ENCODE peak calls at places on chromosomes 13 and 19, in four cellular contexts. V is HepG2, P is H1, U is GM12878. C is an unnamed sample.

GRCh38 chr19:32543107-32543900 is 37.7 kb upstream of the PDCD5 start:
- DNase-seq in V (no peak), U (no peak), P (no peak), C (no peak)

GRCh38 chr13:19888799-19889198 is 25.4 kb upstream of the ZMYM5 start:
- DNase-seq in U (no peak), P (no peak), V (no peak), C (no peak)

GRCh38 chr13:27405521-27406134 is 18.8 kb upstream of the GTF3A start:
- DNase-seq in V (no peak), P (no peak), U (no peak), C (no peak)

GRCh38 chr19:50794778-50795664 is 4.8 kb downstream of the ACP4 start:
- DNase-seq in V (no peak), U (no peak), P (peak; percentile 79), C (no peak)

GRCh38 chr13:28463481-28463880 is 31.4 kb downstream of the FLT1 start:
- DNase-seq in U (no peak), V (no peak), P (no peak), C (no peak)

GRCh38 chr19:50518091-50519005 is 4.6 kb upstream of the ASPDH start:
- DNase-seq in V (no peak), U (no peak), P (peak; percentile 89), C (no peak)

GRCh38 chr19:42424712-42425131 is 2.5 kb downstream of the LIPE start:
- DNase-seq in V (peak; percentile 27), U (no peak), P (peak; percentile 63), C (no peak)

GRCh38 chr13:30338331-30338851 is 31.0 kb upstream of the KATNAL1 start:
- DNase-seq in P (no peak), U (no peak), V (no peak), C (no peak)

GRCh38 chr13:20028953-20029352 is 70.4 kb downstream of the ZMYM2 start:
- DNase-seq in P (no peak), V (no peak), U (no peak), C (no peak)

GRCh38 chr19:10604460-10604980 is 17.4 kb upstream of the AP1M2 start:
- DNase-seq in V (no peak), U (peak; percentile 52), P (no peak), C (no peak)

GRCh38 chr13:34416833-34417425 is 525.1 kb upstream of the NBEA start:
- DNase-seq in P (no peak), U (no peak), V (no peak), C (no peak)

GRCh38 chr19:11204943-11205349 is 7.6 kb upstream of the KANK2 start:
- DNase-seq in V (no peak), P (no peak), U (peak; percentile 26), C (no peak)

GRCh38 chr13:27283906-27284523 is 13.4 kb downstream of the RASL11A start:
- DNase-seq in U (no peak), P (no peak), V (no peak), C (no peak)

GRCh38 chr13:37085656-37086055 is 19.8 kb downstream of the CSNK1A1L start:
- DNase-seq in U (no peak), V (no peak), P (no peak), C (no peak)

GRCh38 chr19:1213391-1214286 is 8.1 kb downstream of the STK11 start:
- DNase-seq in P (no peak), V (no peak), U (peak; percentile 47), C (no peak)

GRCh38 chr13:76825415-76825814 is 60.8 kb downstream of the KCTD12 start:
- DNase-seq in U (no peak), P (no peak), V (no peak), C (no peak)

GRCh38 chr13:90485441-90485840 is 862.0 kb upstream of the MIR17HG start:
- DNase-seq in P (no peak), V (no peak), U (no peak), C (no peak)

GRCh38 chr19:2413159-2413558 is 14.2 kb downstream of the TIMM13 start:
- DNase-seq in P (no peak), U (no peak), V (no peak), C (no peak)

GRCh38 chr13:51838235-51838846 is 6.6 kb downstream of the TMEM272 start:
- DNase-seq in P (no peak), V (no peak), U (no peak), C (no peak)

GRCh38 chr19:34662919-34663318 is 14.0 kb downstream of the SCGB2B2 start:
- DNase-seq in V (peak; percentile 51), P (no peak), U (no peak), C (peak; percentile 33)

GRCh38 chr13:59843040-59843439 is 320.7 kb downstream of the DIAPH3 start:
- DNase-seq in V (peak; percentile 59), U (no peak), P (no peak), C (no peak)

GRCh38 chr13:106103779-106104178 is 431.7 kb downstream of the EFNB2 start:
- DNase-seq in P (no peak), V (no peak), U (no peak), C (no peak)

GRCh38 chr19:43984687-43985000 is 656 bp downstream of the ZNF155 start:
- DNase-seq in V (no peak), U (no peak), P (no peak), C (no peak)

GRCh38 chr13:111005808-111006494 is 91.1 kb upstream of the ANKRD10 start:
- DNase-seq in P (no peak), V (no peak), U (no peak), C (no peak)

GRCh38 chr13:25046274-25046984 is 49.5 kb upstream of the PABPC3 start:
- DNase-seq in V (no peak), P (no peak), U (no peak), C (no peak)

GRCh38 chr13:113584870-113585671 is 518 bp downstream of the TFDP1 start:
- DNase-seq in U (no peak), P (peak; percentile 50), V (no peak), C (no peak)

GRCh38 chr13:61531383-61532065 is 115.9 kb upstream of the PCDH20 start:
- DNase-seq in V (no peak), P (no peak), U (peak; percentile 17), C (no peak)

GRCh38 chr19:18107235-18108083 is 9.9 kb downstream of the MAST3 start:
- DNase-seq in U (no peak), P (no peak), V (no peak), C (no peak)

GRCh38 chr13:110209950-110210603 is 96.9 kb downstream of the COL4A1 start:
- DNase-seq in U (no peak), V (no peak), P (no peak), C (no peak)

GRCh38 chr13:29476046-29476445 is 119.4 kb downstream of the SLC7A1 start:
- DNase-seq in U (no peak), V (no peak), P (no peak), C (no peak)

GRCh38 chr19:21498651-21499050 is 6.8 kb upstream of the ZNF429 start:
- DNase-seq in P (no peak), U (no peak), V (no peak), C (no peak)

GRCh38 chr19:21491161-21491560 is 14.2 kb upstream of the ZNF429 start:
- DNase-seq in U (no peak), V (no peak), P (no peak), C (no peak)

GRCh38 chr19:21492932-21493906 is 12.2 kb upstream of the ZNF429 start:
- DNase-seq in P (no peak), V (no peak), U (no peak), C (no peak)

DNA sequence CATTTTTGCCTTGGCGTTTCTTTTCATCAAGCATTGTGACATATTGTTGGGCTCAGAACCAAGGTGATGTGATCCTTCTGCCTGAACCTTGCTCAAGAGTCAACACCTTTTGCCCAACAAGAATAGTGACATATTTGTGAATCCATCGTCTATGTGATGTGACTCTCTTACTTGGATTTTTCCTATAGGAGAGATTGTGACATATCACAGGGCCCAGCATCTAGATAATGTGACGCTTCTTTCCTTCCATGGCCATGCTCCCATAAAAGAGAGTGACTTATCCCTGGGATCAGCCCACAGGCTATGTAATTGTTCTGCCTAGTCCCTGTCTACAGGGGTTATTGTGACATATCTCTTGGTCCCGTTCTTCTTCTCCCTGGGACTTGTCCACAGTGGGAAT is 8.5 kb upstream of the ZNF429 start:
- DNase-seq in U (no peak), P (no peak), V (no peak), C (no peak)
- H3K36me3 ChIP-seq in U (no peaks in the 10 kb centered on the region), P (no peaks in the 10 kb centered on the region), V (no peaks in the 10 kb centered on the region), C (peaks cover 73% of the 10 kb centered on the region)

GRCh38 chr19:7863971-7864718 is 10.0 kb downstream of the PRR36 start:
- DNase-seq in V (no peak), P (no peak), U (no peak), C (no peak)

GRCh38 chr19:7860902-7861618 is 13.1 kb downstream of the PRR36 start:
- DNase-seq in U (no peak), P (no peak), V (no peak), C (no peak)

GRCh38 chr19:7861619-7862412 is 12.4 kb downstream of the PRR36 start:
- DNase-seq in P (no peak), U (no peak), V (no peak), C (no peak)

GRCh38 chr19:7863157-7863970 is 10.8 kb downstream of the PRR36 start:
- DNase-seq in U (no peak), V (no peak), P (peak; percentile 82), C (no peak)

DNA sequence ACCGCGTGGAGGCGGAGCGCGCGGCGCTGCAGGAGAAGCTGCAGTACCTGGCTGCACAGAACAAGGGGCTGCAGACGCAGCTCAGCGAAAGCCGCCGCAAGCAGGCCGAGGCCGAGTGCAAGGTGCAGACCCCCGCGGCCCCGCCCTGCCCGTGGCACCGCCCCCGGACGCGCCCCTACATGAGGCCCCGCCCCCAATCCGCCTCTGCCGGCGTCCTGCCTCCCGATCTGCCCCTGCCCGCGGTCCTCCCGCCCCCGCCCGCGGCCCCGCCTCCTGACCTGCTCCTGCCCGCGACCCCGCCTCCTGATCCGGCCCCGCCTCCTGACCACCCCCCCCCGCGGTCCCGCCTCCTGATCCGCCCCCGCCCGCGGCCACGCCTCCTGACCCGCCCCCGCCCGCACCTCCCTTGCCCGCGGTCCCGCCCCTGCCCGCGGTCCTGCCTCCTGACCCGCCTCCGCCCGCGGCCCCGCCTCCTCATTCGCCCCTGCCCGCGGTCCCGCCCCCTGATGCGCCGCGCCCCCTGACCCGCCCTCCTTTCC is 11.7 kb downstream of the PRR36 start:
- DNase-seq in U (no peak), V (no peak), P (peak; percentile 99), C (peak; percentile 84)
- TF ChIP-seq SUZ12 in U (no peak), V (no peak), P (no peak), C (no peak)

DNA sequence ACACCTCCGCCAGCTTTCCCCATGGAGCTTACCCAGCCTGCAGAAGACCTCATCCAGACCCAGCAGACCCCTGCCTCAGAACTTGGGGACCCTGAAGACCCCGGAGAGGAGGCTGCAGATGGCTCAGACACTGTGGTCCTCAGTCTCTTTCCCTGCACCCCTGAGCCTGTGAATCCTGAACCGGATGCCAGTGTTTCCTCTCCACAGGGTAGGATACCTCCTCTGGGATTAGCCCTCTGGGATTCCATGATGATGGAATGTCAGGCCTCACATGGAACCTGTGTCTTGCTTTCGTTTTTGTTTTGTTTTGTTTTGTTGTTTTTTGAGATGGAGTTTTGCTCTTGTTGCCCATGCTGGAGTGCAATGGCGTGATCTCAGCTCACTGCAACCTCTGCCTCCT is 1.9 kb downstream of the RFXANK start:
- DNase-seq in P (no peak), V (no peak), U (no peak), C (no peak)
- H3K4me3 ChIP-seq in P (no peak overlapping the region), V (no peak overlapping the region), U (peak overlapping the region; percentile 78), C (no peak overlapping the region)

DNA sequence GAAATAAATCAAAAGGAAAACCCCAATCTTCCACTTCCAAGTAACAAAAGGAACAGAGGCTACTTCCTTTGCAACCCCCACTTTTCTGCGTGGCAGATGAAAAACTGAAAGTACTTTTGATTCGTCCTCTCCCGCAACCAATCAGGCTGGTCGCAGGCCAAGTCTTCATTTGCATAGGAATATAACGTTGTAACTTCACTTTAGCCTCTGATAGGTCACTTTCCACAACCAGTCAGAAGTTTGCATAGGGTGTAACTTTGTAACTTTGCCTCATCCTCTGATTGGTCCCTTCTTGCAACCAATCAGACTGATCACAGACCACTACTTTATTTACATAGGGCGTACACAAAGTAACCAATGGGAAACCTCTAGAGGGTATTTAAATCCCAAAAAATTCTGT is 37.2 kb downstream of the TGDS start:
- DNase-seq in P (no peak), V (no peak), U (no peak), C (no peak)
- H3K36me3 ChIP-seq in P (no peaks in the 10 kb centered on the region), V (no peaks in the 10 kb centered on the region), U (no peaks in the 10 kb centered on the region), C (no peaks in the 10 kb centered on the region)